ENCODE peak calls at places on chromosomes 2 and 18, in eight cellular contexts. W, O, K, S, P, Q, C and F are unnamed samples.

GRCh38 chr2:112216158-112216557 is 38.7 kb downstream of the ZC3H8 start:
- DNase-seq in Q (no peak), K (no peak), S (no peak), O (peak), C (no peak), P (no peak), W (no peak), F (no peak)

GRCh38 chr2:181152221-181152620 is 171.8 kb downstream of the UBE2E3 start:
- DNase-seq in Q (no peak), W (no peak), P (no peak), O (no peak), C (no peak), K (no peak), S (no peak), F (no peak)

GRCh38 chr2:194591192-194591591 is 1065.8 kb upstream of the SLC39A10 start:
- DNase-seq in K (no peak), P (no peak), O (no peak), C (no peak), S (no peak), W (no peak), Q (no peak), F (no peak)

GRCh38 chr18:7090771-7091170 is 26.8 kb downstream of the LAMA1 start:
- DNase-seq in P (no peak), W (no peak), O (no peak), S (no peak), C (no peak), K (no peak), Q (no peak), F (no peak)

GRCh38 chr2:205566556-205567061 is 115.7 kb upstream of the NRP2 start:
- DNase-seq in W (no peak), O (peak), S (no peak), P (no peak), Q (no peak), K (no peak), C (no peak), F (no peak)

GRCh38 chr2:32227492-32227891 is 37.2 kb downstream of the NLRC4 start:
- DNase-seq in K (no peak), S (no peak), Q (no peak), C (no peak), O (no peak), P (no peak), W (no peak), F (no peak)

GRCh38 chr2:54524236-54524991 is 68.3 kb downstream of the SPTBN1 start:
- DNase-seq in Q (peak), P (no peak), S (no peak), O (peak), W (no peak), K (no peak), C (no peak), F (no peak)

GRCh38 chr2:222290691-222291484 is 7.9 kb downstream of the PAX3 start:
- DNase-seq in Q (no peak), O (peak), C (no peak), P (no peak), S (peak), K (no peak), W (no peak), F (peak)

GRCh38 chr2:9998916-9999654 is 44.3 kb upstream of the KLF11 start:
- DNase-seq in K (no peak), W (no peak), C (no peak), S (no peak), Q (no peak), P (no peak), O (no peak), F (no peak)

GRCh38 chr2:227703961-227704360 is 13.9 kb downstream of the SLC19A3 start:
- DNase-seq in S (no peak), W (no peak), P (no peak), Q (no peak), O (peak), K (no peak), C (no peak), F (no peak)

GRCh38 chr2:80706541-80706940 is 402.0 kb upstream of the LRRTM1 start:
- DNase-seq in O (no peak), Q (no peak), C (no peak), P (no peak), K (no peak), S (no peak), W (no peak), F (no peak)

GRCh38 chr2:196902828-196903227 is 23.7 kb downstream of the PGAP1 start:
- DNase-seq in W (no peak), Q (no peak), C (no peak), K (no peak), P (no peak), O (no peak), S (no peak), F (no peak)

GRCh38 chr2:152894051-152894450 is 175.6 kb downstream of the ARL6IP6 start:
- DNase-seq in P (no peak), S (no peak), K (no peak), O (no peak), Q (no peak), C (no peak), W (no peak), F (peak)

GRCh38 chr2:19623488-19623887 is 265.1 kb upstream of the OSR1 start:
- DNase-seq in K (no peak), O (peak), C (no peak), P (no peak), W (no peak), Q (peak), S (no peak), F (no peak)

GRCh38 chr2:152054593-152054992 is 44.3 kb downstream of the CACNB4 start:
- DNase-seq in O (peak), P (no peak), Q (peak), C (peak), W (no peak), S (no peak), K (no peak), F (no peak)

GRCh38 chr2:176817061-176817565 is 395.5 kb upstream of the HNRNPA3 start:
- DNase-seq in W (no peak), P (no peak), Q (no peak), S (peak), K (no peak), C (no peak), O (no peak), F (no peak)

GRCh38 chr2:71716697-71717624 is 263.6 kb downstream of the DYSF start:
- DNase-seq in K (no peak), O (peak), C (peak), S (no peak), Q (peak), P (no peak), W (peak), F (no peak)

GRCh38 chr2:63257473-63257872 is 206.8 kb downstream of the OTX1 start:
- DNase-seq in W (no peak), C (no peak), P (no peak), O (no peak), Q (no peak), S (no peak), K (no peak), F (no peak)

GRCh38 chr2:231387904-231388724 is 7.4 kb upstream of the B3GNT7 start:
- DNase-seq in P (no peak), C (no peak), W (no peak), K (no peak), Q (no peak), S (no peak), O (peak), F (no peak)

GRCh38 chr2:170229125-170229524 is 51.2 kb downstream of the MYO3B start:
- DNase-seq in K (no peak), S (no peak), W (no peak), O (no peak), Q (no peak), C (no peak), P (no peak), F (no peak)

GRCh38 chr2:223590964-223591363 is 11.2 kb downstream of the SCG2 start:
- DNase-seq in P (no peak), K (no peak), S (no peak), W (no peak), C (no peak), Q (no peak), O (peak), F (no peak)

GRCh38 chr2:222795671-222796357 is 65.0 kb upstream of the ACSL3 start:
- DNase-seq in C (no peak), O (no peak), S (no peak), P (no peak), Q (no peak), K (no peak), W (no peak), F (no peak)

GRCh38 chr2:124566518-124566970 is 541.5 kb downstream of the CNTNAP5 start:
- DNase-seq in S (no peak), P (no peak), K (no peak), Q (no peak), C (no peak), O (no peak), W (no peak), F (peak)

GRCh38 chr2:120575966-120576365 is 159.7 kb upstream of the GLI2 start:
- DNase-seq in S (no peak), C (no peak), O (no peak), Q (no peak), W (peak), P (no peak), K (no peak), F (no peak)

GRCh38 chr2:1910562-1911256 is 166.4 kb upstream of the PXDN start:
- DNase-seq in W (no peak), O (no peak), S (no peak), C (no peak), Q (no peak), K (no peak), P (no peak), F (no peak)

GRCh38 chr2:37324786-37325624 is at the start of gene PRKD3:
- DNase-seq in Q (no peak), O (peak), K (peak), P (peak), W (no peak), S (no peak), C (no peak), F (peak)

GRCh38 chr2:159399716-159400525 is 113.4 kb upstream of the WDSUB1 start:
- DNase-seq in P (no peak), W (no peak), O (peak), C (peak), S (no peak), Q (peak), K (no peak), F (peak)

GRCh38 chr18:35073186-35074105 is 32.2 kb downstream of the MAPRE2 start:
- DNase-seq in C (no peak), K (no peak), S (no peak), O (no peak), Q (peak), P (no peak), W (no peak), F (no peak)